ENCODE peak calls at places on chromosomes 12 and 14, in five cellular contexts. One of them, this sample, is unnamed.

GRCh38 chr12:14410177-14410576 is 44.7 kb downstream of the ATF7IP start:
- DNase-seq in mesothelial cell of epicardium: no peak
- DNase-seq in activated B cell treated with CpG ODN at 0.5 μM for 24 hours: no peak
- DNase-seq in RWPE1: no peak
- DNase-seq in WTC11: no peak
- DNase-seq in this sample: no peak

GRCh38 chr12:6539276-6540134 is 5.2 kb downstream of the GAPDH start:
- DNase-seq in mesothelial cell of epicardium: no peak
- DNase-seq in activated B cell treated with CpG ODN at 0.5 μM for 24 hours: no peak
- DNase-seq in RWPE1: no peak
- DNase-seq in WTC11: no peak
- DNase-seq in this sample: no peak

GRCh38 chr14:49853572-49854375 is 1.2 kb upstream of the NEMF start:
- DNase-seq in mesothelial cell of epicardium: peak
- DNase-seq in activated B cell treated with CpG ODN at 0.5 μM for 24 hours: peak
- DNase-seq in RWPE1: peak
- DNase-seq in WTC11: peak
- DNase-seq in this sample: peak

GRCh38 chr14:67411820-67412421 is at the start of gene PLEK2:
- DNase-seq in mesothelial cell of epicardium: no peak
- DNase-seq in activated B cell treated with CpG ODN at 0.5 μM for 24 hours: no peak
- DNase-seq in RWPE1: peak
- DNase-seq in WTC11: peak
- DNase-seq in this sample: no peak

GRCh38 chr14:91264151-91265150 is 19.9 kb upstream of the GPR68 start:
- DNase-seq in mesothelial cell of epicardium: no peak
- DNase-seq in activated B cell treated with CpG ODN at 0.5 μM for 24 hours: peak
- DNase-seq in RWPE1: no peak
- DNase-seq in WTC11: peak
- DNase-seq in this sample: no peak

GRCh38 chr14:68195126-68195525 is 375.5 kb downstream of the RAD51B start:
- DNase-seq in mesothelial cell of epicardium: no peak
- DNase-seq in activated B cell treated with CpG ODN at 0.5 μM for 24 hours: no peak
- DNase-seq in RWPE1: no peak
- DNase-seq in WTC11: no peak
- DNase-seq in this sample: no peak

GRCh38 chr14:98173291-98173690 is 1098.7 kb downstream of the BCL11B start:
- DNase-seq in mesothelial cell of epicardium: no peak
- DNase-seq in activated B cell treated with CpG ODN at 0.5 μM for 24 hours: no peak
- DNase-seq in RWPE1: no peak
- DNase-seq in WTC11: no peak
- DNase-seq in this sample: no peak

GRCh38 chr12:107207931-107208515 is 114.7 kb upstream of the CRY1 start:
- DNase-seq in mesothelial cell of epicardium: no peak
- DNase-seq in activated B cell treated with CpG ODN at 0.5 μM for 24 hours: no peak
- DNase-seq in RWPE1: no peak
- DNase-seq in WTC11: no peak
- DNase-seq in this sample: no peak

GRCh38 chr14:92556255-92556741 is 42.7 kb downstream of the RIN3 start:
- DNase-seq in mesothelial cell of epicardium: no peak
- DNase-seq in activated B cell treated with CpG ODN at 0.5 μM for 24 hours: no peak
- DNase-seq in RWPE1: no peak
- DNase-seq in WTC11: no peak
- DNase-seq in this sample: no peak

GRCh38 chr12:108312885-108313203 is 26.3 kb downstream of the CMKLR1 start:
- DNase-seq in mesothelial cell of epicardium: no peak
- DNase-seq in activated B cell treated with CpG ODN at 0.5 μM for 24 hours: no peak
- DNase-seq in RWPE1: no peak
- DNase-seq in WTC11: no peak
- DNase-seq in this sample: no peak

GRCh38 chr12:31227401-31227981 is 98.5 kb downstream of the SINHCAF start:
- DNase-seq in mesothelial cell of epicardium: no peak
- DNase-seq in activated B cell treated with CpG ODN at 0.5 μM for 24 hours: no peak
- DNase-seq in RWPE1: no peak
- DNase-seq in WTC11: no peak
- DNase-seq in this sample: no peak

GRCh38 chr12:16323010-16323409 is 24.4 kb upstream of the MGST1 start:
- DNase-seq in mesothelial cell of epicardium: no peak
- DNase-seq in activated B cell treated with CpG ODN at 0.5 μM for 24 hours: no peak
- DNase-seq in RWPE1: no peak
- DNase-seq in WTC11: no peak
- DNase-seq in this sample: no peak

GRCh38 chr12:108730337-108731104 is 797 bp downstream of the CORO1C start:
- DNase-seq in mesothelial cell of epicardium: peak
- DNase-seq in activated B cell treated with CpG ODN at 0.5 μM for 24 hours: peak
- DNase-seq in RWPE1: peak
- DNase-seq in WTC11: peak
- DNase-seq in this sample: peak

GRCh38 chr12:113075137-113075683 is 18.7 kb downstream of the DTX1 start:
- DNase-seq in mesothelial cell of epicardium: no peak
- DNase-seq in activated B cell treated with CpG ODN at 0.5 μM for 24 hours: peak
- DNase-seq in RWPE1: no peak
- DNase-seq in WTC11: no peak
- DNase-seq in this sample: no peak

GRCh38 chr12:41476499-41476898 is 288.4 kb downstream of the PDZRN4 start:
- DNase-seq in mesothelial cell of epicardium: no peak
- DNase-seq in activated B cell treated with CpG ODN at 0.5 μM for 24 hours: no peak
- DNase-seq in RWPE1: no peak
- DNase-seq in WTC11: no peak
- DNase-seq in this sample: no peak

GRCh38 chr12:100797246-100797645 is 2.7 kb downstream of the ANO4 start:
- DNase-seq in mesothelial cell of epicardium: no peak
- DNase-seq in activated B cell treated with CpG ODN at 0.5 μM for 24 hours: no peak
- DNase-seq in RWPE1: no peak
- DNase-seq in WTC11: no peak
- DNase-seq in this sample: no peak

GRCh38 chr12:49455506-49455905 is 83.3 kb upstream of the KCNH3 start:
- DNase-seq in mesothelial cell of epicardium: no peak
- DNase-seq in activated B cell treated with CpG ODN at 0.5 μM for 24 hours: no peak
- DNase-seq in RWPE1: no peak
- DNase-seq in WTC11: no peak
- DNase-seq in this sample: no peak

GRCh38 chr12:43861015-43861846 is 25.4 kb downstream of the TMEM117 start:
- DNase-seq in mesothelial cell of epicardium: no peak
- DNase-seq in activated B cell treated with CpG ODN at 0.5 μM for 24 hours: no peak
- DNase-seq in RWPE1: no peak
- DNase-seq in WTC11: no peak
- DNase-seq in this sample: no peak

GRCh38 chr12:114684870-114685273 is 897 bp upstream of the TBX3 start:
- DNase-seq in mesothelial cell of epicardium: no peak
- DNase-seq in activated B cell treated with CpG ODN at 0.5 μM for 24 hours: no peak
- DNase-seq in RWPE1: no peak
- DNase-seq in WTC11: no peak
- DNase-seq in this sample: no peak

GRCh38 chr12:53049582-53050318 is at the start of gene TNS2:
- DNase-seq in mesothelial cell of epicardium: peak
- DNase-seq in activated B cell treated with CpG ODN at 0.5 μM for 24 hours: no peak
- DNase-seq in RWPE1: peak
- DNase-seq in WTC11: peak
- DNase-seq in this sample: no peak

GRCh38 chr12:91144053-91144452 is 32.8 kb upstream of the LUM start:
- DNase-seq in mesothelial cell of epicardium: no peak
- DNase-seq in activated B cell treated with CpG ODN at 0.5 μM for 24 hours: no peak
- DNase-seq in RWPE1: peak
- DNase-seq in WTC11: no peak
- DNase-seq in this sample: no peak

GRCh38 chr12:54657048-54657696 is 9.0 kb upstream of the DCD start:
- DNase-seq in mesothelial cell of epicardium: no peak
- DNase-seq in activated B cell treated with CpG ODN at 0.5 μM for 24 hours: no peak
- DNase-seq in RWPE1: no peak
- DNase-seq in WTC11: no peak
- DNase-seq in this sample: no peak

GRCh38 chr14:75725481-75725880 is 64.4 kb downstream of the TTLL5 start:
- DNase-seq in mesothelial cell of epicardium: no peak
- DNase-seq in activated B cell treated with CpG ODN at 0.5 μM for 24 hours: no peak
- DNase-seq in RWPE1: no peak
- DNase-seq in WTC11: no peak
- DNase-seq in this sample: no peak

GRCh38 chr12:94165670-94166069 is 17.3 kb downstream of the PLXNC1 start:
- DNase-seq in mesothelial cell of epicardium: no peak
- DNase-seq in activated B cell treated with CpG ODN at 0.5 μM for 24 hours: no peak
- DNase-seq in RWPE1: no peak
- DNase-seq in WTC11: no peak
- DNase-seq in this sample: no peak

GRCh38 chr14:35390577-35391387 is 13.8 kb downstream of the NFKBIA start:
- DNase-seq in mesothelial cell of epicardium: no peak
- DNase-seq in activated B cell treated with CpG ODN at 0.5 μM for 24 hours: no peak
- DNase-seq in RWPE1: peak
- DNase-seq in WTC11: no peak
- DNase-seq in this sample: no peak

GRCh38 chr14:75612157-75612556 is 33.7 kb downstream of the FLVCR2 start:
- DNase-seq in mesothelial cell of epicardium: no peak
- DNase-seq in activated B cell treated with CpG ODN at 0.5 μM for 24 hours: no peak
- DNase-seq in RWPE1: no peak
- DNase-seq in WTC11: no peak
- DNase-seq in this sample: no peak

GRCh38 chr14:31069343-31069742 is 43.2 kb upstream of the STRN3 start:
- DNase-seq in mesothelial cell of epicardium: no peak
- DNase-seq in activated B cell treated with CpG ODN at 0.5 μM for 24 hours: no peak
- DNase-seq in RWPE1: no peak
- DNase-seq in WTC11: no peak
- DNase-seq in this sample: no peak

GRCh38 chr14:36975834-36976233 is 196.6 kb downstream of the SLC25A21 start:
- DNase-seq in mesothelial cell of epicardium: no peak
- DNase-seq in activated B cell treated with CpG ODN at 0.5 μM for 24 hours: no peak
- DNase-seq in RWPE1: no peak
- DNase-seq in WTC11: no peak
- DNase-seq in this sample: no peak
- TF ChIP-seq CTCF in mesothelial cell of epicardium: no peak
- TF ChIP-seq CTCF in activated B cell treated with CpG ODN at 0.5 μM for 24 hours: no peak
- TF ChIP-seq CTCF in RWPE1: no peak
- TF ChIP-seq CTCF in WTC11: no peak
- TF ChIP-seq CTCF in this sample: no peak

DNA sequence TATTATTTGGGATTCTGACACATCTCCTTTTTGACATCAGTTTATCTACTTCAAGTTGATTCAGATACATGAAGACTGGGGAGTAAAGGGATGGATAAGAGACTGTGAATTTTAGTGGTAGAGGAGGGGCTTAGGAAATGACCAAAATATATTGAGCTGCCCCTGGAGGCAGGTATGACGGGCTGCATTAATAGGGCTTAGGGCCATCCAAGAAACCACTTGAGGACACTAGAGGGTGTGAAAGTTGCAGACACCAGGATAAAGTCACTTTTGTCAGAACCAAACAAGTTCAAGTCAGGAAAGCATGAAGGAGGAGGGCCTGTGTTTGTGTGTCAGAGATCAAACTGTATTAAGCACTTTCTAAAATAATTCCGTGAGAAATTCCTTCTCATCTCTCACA is 137.1 kb downstream of the SLC38A1 start:
- DNase-seq in mesothelial cell of epicardium: no peak
- DNase-seq in activated B cell treated with CpG ODN at 0.5 μM for 24 hours: no peak
- DNase-seq in RWPE1: no peak
- DNase-seq in WTC11: no peak
- DNase-seq in this sample: no peak
- TF ChIP-seq CTCF in mesothelial cell of epicardium: no peak
- TF ChIP-seq CTCF in activated B cell treated with CpG ODN at 0.5 μM for 24 hours: no peak
- TF ChIP-seq CTCF in RWPE1: no peak
- TF ChIP-seq CTCF in WTC11: no peak
- TF ChIP-seq CTCF in this sample: peak

DNA sequence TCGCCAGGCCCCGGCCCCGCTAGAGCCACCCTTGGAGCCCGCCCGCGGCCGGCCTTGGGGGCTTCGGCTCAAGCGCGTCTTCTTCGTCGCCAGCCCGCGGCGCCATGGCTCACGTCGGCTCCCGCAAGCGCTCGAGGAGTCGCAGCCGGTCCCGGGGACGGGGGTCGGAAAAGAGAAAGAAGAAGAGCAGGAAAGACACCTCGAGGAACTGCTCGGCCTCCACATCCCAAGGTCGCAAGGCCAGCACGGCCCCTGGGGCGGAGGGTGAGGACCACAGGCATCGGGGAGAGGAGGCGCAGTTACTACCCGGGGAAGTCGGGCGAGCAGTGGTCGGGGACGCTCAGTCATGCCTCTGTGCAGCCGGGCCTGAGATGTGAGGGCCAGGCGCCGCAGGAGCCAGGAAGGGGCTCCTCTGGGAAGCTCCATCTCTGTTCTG is 573 bp downstream of the ARL6IP4 start:
- DNase-seq in mesothelial cell of epicardium: no peak
- DNase-seq in activated B cell treated with CpG ODN at 0.5 μM for 24 hours: no peak
- DNase-seq in RWPE1: no peak
- DNase-seq in WTC11: no peak
- DNase-seq in this sample: no peak
- TF ChIP-seq CTCF in mesothelial cell of epicardium: no peak
- TF ChIP-seq CTCF in activated B cell treated with CpG ODN at 0.5 μM for 24 hours: no peak
- TF ChIP-seq CTCF in RWPE1: no peak
- TF ChIP-seq CTCF in WTC11: no peak
- TF ChIP-seq CTCF in this sample: no peak

DNA sequence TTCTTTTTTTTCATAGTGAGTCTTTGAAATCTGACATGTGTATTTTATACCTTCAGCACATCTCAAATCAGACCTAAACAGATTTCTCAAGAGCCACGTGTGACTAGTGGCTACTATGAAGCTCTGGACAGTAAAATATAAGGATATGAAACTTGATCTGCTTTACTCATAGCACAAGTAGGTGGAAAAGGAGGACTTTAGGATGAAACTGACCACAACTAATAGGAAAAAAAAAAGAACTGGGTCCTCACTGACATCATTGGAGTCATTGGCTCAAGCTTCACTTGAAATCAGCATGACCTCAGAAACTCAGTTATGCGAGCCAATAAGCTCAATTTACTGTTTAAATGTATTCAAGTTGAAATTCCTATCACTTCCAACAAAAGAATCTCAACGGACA is 34.0 kb upstream of the CIT start:
- DNase-seq in mesothelial cell of epicardium: no peak
- DNase-seq in activated B cell treated with CpG ODN at 0.5 μM for 24 hours: no peak
- DNase-seq in RWPE1: no peak
- DNase-seq in WTC11: no peak
- DNase-seq in this sample: no peak
- TF ChIP-seq CTCF in mesothelial cell of epicardium: no peak
- TF ChIP-seq CTCF in activated B cell treated with CpG ODN at 0.5 μM for 24 hours: no peak
- TF ChIP-seq CTCF in RWPE1: no peak
- TF ChIP-seq CTCF in WTC11: no peak
- TF ChIP-seq CTCF in this sample: no peak

GRCh38 chr12:78636253-78636855 is 228.2 kb upstream of the SYT1 start:
- DNase-seq in mesothelial cell of epicardium: no peak
- DNase-seq in activated B cell treated with CpG ODN at 0.5 μM for 24 hours: no peak
- DNase-seq in RWPE1: no peak
- DNase-seq in WTC11: no peak
- DNase-seq in this sample: no peak

GRCh38 chr12:78645956-78646355 is 218.6 kb upstream of the SYT1 start:
- DNase-seq in mesothelial cell of epicardium: no peak
- DNase-seq in activated B cell treated with CpG ODN at 0.5 μM for 24 hours: no peak
- DNase-seq in RWPE1: no peak
- DNase-seq in WTC11: no peak
- DNase-seq in this sample: no peak

GRCh38 chr12:78641837-78642423 is 222.6 kb upstream of the SYT1 start:
- DNase-seq in mesothelial cell of epicardium: no peak
- DNase-seq in activated B cell treated with CpG ODN at 0.5 μM for 24 hours: no peak
- DNase-seq in RWPE1: no peak
- DNase-seq in WTC11: no peak
- DNase-seq in this sample: no peak
- TF ChIP-seq CTCF in mesothelial cell of epicardium: no peak
- TF ChIP-seq CTCF in activated B cell treated with CpG ODN at 0.5 μM for 24 hours: no peak
- TF ChIP-seq CTCF in RWPE1: no peak
- TF ChIP-seq CTCF in WTC11: no peak
- TF ChIP-seq CTCF in this sample: peak